ENCODE peak calls at places on chromosome 14, in four cellular contexts. K, W, V and T are unnamed samples.

GRCh38 chr14:79602023-79602422 is 609.3 kb downstream of the DIO2 start:
- DNase-seq in K (no peak), W (no peak), V (no peak), T (no peak)

GRCh38 chr14:79842270-79842669 is 369.0 kb downstream of the DIO2 start:
- DNase-seq in K (peak), W (no peak), V (no peak), T (peak)

GRCh38 chr14:64704743-64705405 is 650 bp downstream of the PLEKHG3 start:
- DNase-seq in K (peak), W (no peak), V (no peak), T (no peak)

GRCh38 chr14:66709292-66709691 is 201.3 kb downstream of the GPHN start:
- DNase-seq in K (no peak), W (no peak), V (no peak), T (peak)

GRCh38 chr14:99116741-99117295 is 155.2 kb downstream of the BCL11B start:
- DNase-seq in K (no peak), W (peak), V (no peak), T (no peak)

GRCh38 chr14:99910337-99911268 is 117.4 kb downstream of the EML1 start:
- DNase-seq in K (no peak), W (no peak), V (no peak), T (peak)

GRCh38 chr14:91202234-91202974 is 42.1 kb downstream of the GPR68 start:
- DNase-seq in K (no peak), W (no peak), V (peak), T (peak)

GRCh38 chr14:74950795-74951442 is 4.5 kb downstream of the PGF start:
- DNase-seq in K (no peak), W (no peak), V (no peak), T (no peak)

GRCh38 chr14:77139540-77140342 is 1.9 kb downstream of the ZDHHC22 start:
- DNase-seq in K (no peak), W (no peak), V (peak), T (peak)

GRCh38 chr14:96274122-96274910 is 18.3 kb downstream of the BDKRB1 start:
- DNase-seq in K (no peak), W (peak), V (no peak), T (peak)

GRCh38 chr14:68279777-68280233 is 460.2 kb downstream of the RAD51B start:
- DNase-seq in K (no peak), W (no peak), V (no peak), T (no peak)

GRCh38 chr14:64388533-64389243 is 535 bp downstream of the MTHFD1 start:
- DNase-seq in K (no peak), W (no peak), V (no peak), T (peak)

GRCh38 chr14:67567654-67568053 is 32.4 kb downstream of the PIGH start:
- DNase-seq in K (no peak), W (no peak), V (no peak), T (no peak)

GRCh38 chr14:74618078-74618952 is 6.3 kb upstream of the LTBP2 start:
- DNase-seq in K (no peak), W (no peak), V (no peak), T (peak)

GRCh38 chr14:105588236-105588860 is 62.0 kb downstream of the TMEM121 start:
- DNase-seq in K (peak), W (peak), V (no peak), T (no peak)

GRCh38 chr14:95452890-95453712 is 63.3 kb downstream of the SYNE3 start:
- DNase-seq in K (no peak), W (no peak), V (peak), T (no peak)

GRCh38 chr14:99758121-99758871 is 34.9 kb upstream of the EML1 start:
- DNase-seq in K (no peak), W (no peak), V (no peak), T (peak)

GRCh38 chr14:88521818-88522217 is 33.0 kb downstream of the PTPN21 start:
- DNase-seq in K (no peak), W (no peak), V (no peak), T (peak)

GRCh38 chr14:54652188-54652889 is 85.4 kb downstream of the SAMD4A start:
- DNase-seq in K (peak), W (peak), V (no peak), T (peak)

GRCh38 chr14:72679106-72679505 is 214.8 kb downstream of the DPF3 start:
- DNase-seq in K (no peak), W (no peak), V (no peak), T (peak)

GRCh38 chr14:75267141-75267601 is 11.5 kb upstream of the FOS start:
- DNase-seq in K (no peak), W (no peak), V (no peak), T (peak)

GRCh38 chr14:71680733-71681387 is 251.4 kb upstream of the RGS6 start:
- DNase-seq in K (no peak), W (no peak), V (no peak), T (no peak)

GRCh38 chr14:65377576-65377975 is 35.0 kb upstream of the FUT8 start:
- DNase-seq in K (no peak), W (no peak), V (no peak), T (peak)

GRCh38 chr14:22164616-22165015 is 424.4 kb downstream of the DAD1 start:
- DNase-seq in K (no peak), W (no peak), V (no peak), T (no peak)

GRCh38 chr14:53367631-53368030 is 214.5 kb upstream of the DDHD1 start:
- DNase-seq in K (no peak), W (no peak), V (no peak), T (peak)

GRCh38 chr14:22791302-22791701 is 23.9 kb downstream of the SLC7A7 start:
- DNase-seq in K (no peak), W (no peak), V (no peak), T (peak)

GRCh38 chr14:74667758-74668157 is 45.1 kb downstream of the AREL1 start:
- DNase-seq in K (no peak), W (no peak), V (no peak), T (peak)

GRCh38 chr14:93184391-93185332 is at the start of the genes LYSET and MOAP1:
- DNase-seq in K (peak), W (peak), V (peak), T (peak)
- TF ChIP-seq CTCF in K (no peak), W (no peak), V (peak), T (no peak)

GRCh38 chr14:56794557-56795283 is 15.6 kb downstream of the OTX2 start:
- DNase-seq in K (no peak), W (no peak), V (peak), T (no peak)

GRCh38 chr14:56794088-56794556 is 16.2 kb downstream of the OTX2 start:
- DNase-seq in K (no peak), W (no peak), V (peak), T (no peak)

GRCh38 chr14:56796259-56796658 is 14.0 kb downstream of the OTX2 start:
- DNase-seq in K (no peak), W (no peak), V (peak), T (no peak)

GRCh38 chr14:56797003-56797568 is 13.2 kb downstream of the OTX2 start:
- DNase-seq in K (no peak), W (no peak), V (peak), T (no peak)

GRCh38 chr14:56795284-56795622 is 15.0 kb downstream of the OTX2 start:
- DNase-seq in K (no peak), W (no peak), V (peak), T (no peak)
- H3K4me3 ChIP-seq in K (peak), W (no peak), V (peak), T (no peak)

GRCh38 chr14:36306836-36307235 is 13.6 kb downstream of the MBIP start:
- DNase-seq in K (no peak), W (no peak), V (no peak), T (no peak)
- TF ChIP-seq CTCF in K (no peak), W (no peak), V (no peak), T (no peak)

GRCh38 chr14:60839057-60839456 is 104.5 kb downstream of the MNAT1 start:
- DNase-seq in K (no peak), W (no peak), V (no peak), T (no peak)
- H3K4me3 ChIP-seq in K (no peak), W (no peak), V (no peak), T (no peak)

DNA sequence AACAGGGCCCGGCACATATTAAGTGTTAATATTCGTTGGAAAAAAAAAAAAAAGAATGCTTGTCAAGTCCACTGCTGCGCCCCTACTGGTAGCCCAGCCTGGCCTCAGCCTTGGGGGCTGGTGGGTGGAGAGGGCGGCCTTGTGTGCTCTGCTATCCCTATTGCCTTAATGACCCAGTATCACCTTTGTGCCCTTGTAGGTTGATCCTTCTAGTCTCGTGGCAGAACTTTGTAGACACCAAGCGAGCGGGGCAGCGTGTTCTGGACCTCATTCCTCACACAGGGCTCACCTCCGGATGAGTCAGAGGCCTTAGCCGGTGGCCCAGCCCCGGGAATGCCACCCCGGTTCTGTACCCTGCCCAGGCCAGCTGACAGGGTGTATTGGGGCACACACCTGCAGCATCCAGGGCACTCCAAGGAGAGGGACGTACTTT is 1.8 kb upstream of the RCOR1 start:
- DNase-seq in K (no peak), W (peak), V (peak), T (peak)
- TF ChIP-seq CTCF in K (peak), W (peak), V (peak), T (peak)

DNA sequence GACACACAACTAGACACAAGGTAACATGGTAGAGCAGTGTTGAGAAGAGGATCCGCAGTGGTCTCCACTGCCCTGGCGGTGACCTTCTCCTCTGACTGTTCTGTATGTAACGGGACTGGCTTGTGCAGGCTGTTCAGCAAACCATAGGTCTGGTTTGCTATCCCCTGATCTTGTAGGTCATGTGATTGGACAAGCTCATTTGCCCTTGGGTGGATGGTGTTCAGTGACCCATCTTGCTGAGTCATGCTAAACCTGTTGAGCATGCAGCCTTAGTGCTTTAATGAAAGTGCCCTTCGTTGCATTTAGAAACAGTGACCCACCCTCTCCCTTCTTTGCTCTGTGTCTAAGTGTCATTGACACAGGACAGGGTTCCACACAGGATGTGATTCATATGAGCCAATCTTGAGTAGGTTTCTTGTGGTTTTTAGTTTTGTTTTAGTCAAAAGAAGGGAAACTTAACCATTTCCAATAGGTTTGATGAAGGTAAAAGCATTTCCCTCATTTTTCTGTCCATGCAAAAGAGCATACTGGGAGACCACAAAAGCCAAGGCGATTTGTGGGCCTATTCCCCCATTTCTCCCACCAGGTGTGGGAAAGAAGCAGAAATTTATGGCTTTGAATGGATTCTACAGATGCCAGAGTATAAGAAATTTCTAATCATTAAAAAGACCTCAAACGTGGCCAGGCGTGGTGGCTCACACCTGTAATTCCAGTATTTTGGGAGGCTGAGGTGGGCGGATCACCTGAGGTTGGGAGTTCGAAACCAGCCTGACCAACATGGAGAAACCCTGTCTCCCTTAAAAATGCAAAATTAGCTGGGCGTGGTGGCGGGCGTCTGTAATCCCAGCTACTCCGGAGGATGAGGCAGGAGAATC is 32.6 kb upstream of the HIF1A start:
- DNase-seq in K (no peak), W (no peak), V (no peak), T (peak)
- H3K4me3 ChIP-seq in K (no peak), W (no peak), V (no peak), T (no peak)